ENCODE peak calls at places on chromosomes 4 and X, in four cellular contexts. C, H, G and V are unnamed samples.
A peak's percentile ranks its signal among the peaks of the same experiment; 100 is the strongest.

GRCh38 chrX:100368167-100368566 is 41.9 kb downstream of the PCDH19 start:
- DNase-seq in C (peak; percentile 11), H (peak; percentile 15), G (no peak), V (peak; percentile 0)

GRCh38 chr4:56511098-56511497 is 5.5 kb downstream of the ARL9 start:
- DNase-seq in G (no peak), H (peak; percentile 74), C (no peak), V (peak; percentile 20)

GRCh38 chrX:1093112-1093511 is 119.3 kb downstream of the CRLF2 start:
- DNase-seq in C (no peak), G (no peak), H (no peak), V (no peak)

GRCh38 chr4:30283336-30283735 is 436.8 kb upstream of the PCDH7 start:
- DNase-seq in C (no peak), G (no peak), H (no peak), V (no peak)

GRCh38 chrX:153972368-153973126 is at the start of gene TMEM187:
- DNase-seq in H (peak; percentile 83), C (peak; percentile 89), G (peak; percentile 91), V (peak; percentile 83)

GRCh38 chrX:19602866-19603620 is 87.7 kb upstream of the MAP3K15 start:
- DNase-seq in G (peak; percentile 77), C (peak; percentile 81), H (no peak), V (peak; percentile 62)

GRCh38 chr4:137124278-137124932 is 407.9 kb downstream of the PCDH18 start:
- DNase-seq in H (no peak), C (peak; percentile 84), G (peak; percentile 73), V (peak; percentile 80)

GRCh38 chr4:92328095-92328494 is 24.3 kb downstream of the GRID2 start:
- DNase-seq in H (no peak), G (no peak), C (no peak), V (no peak)

GRCh38 chrX:24676403-24677024 is 17.2 kb upstream of the POLA1 start:
- DNase-seq in H (no peak), C (peak; percentile 15), G (no peak), V (no peak)

GRCh38 chrX:79573760-79574159 is 206.6 kb upstream of the ITM2A start:
- DNase-seq in C (no peak), H (no peak), G (no peak), V (no peak)

GRCh38 chr4:154622598-154622997 is 10.1 kb upstream of the FGG start:
- DNase-seq in G (peak; percentile 50), H (no peak), C (peak; percentile 73), V (peak; percentile 55)

GRCh38 chr4:174080361-174080760 is 203.1 kb downstream of the FBXO8 start:
- DNase-seq in H (no peak), C (peak; percentile 79), G (no peak), V (peak; percentile 93)

GRCh38 chrX:111506826-111507225 is 4.6 kb upstream of the SERTM2 start:
- DNase-seq in H (no peak), G (no peak), C (no peak), V (no peak)

GRCh38 chrX:69109706-69110635 is 55.3 kb downstream of the PJA1 start:
- DNase-seq in G (peak; percentile 29), C (no peak), H (no peak), V (peak; percentile 82)

GRCh38 chrX:115609621-115610020 is 48.6 kb downstream of the PLS3 start:
- DNase-seq in H (no peak), G (no peak), C (no peak), V (no peak)

GRCh38 chrX:150334100-150334499 is 29.0 kb upstream of the MAMLD1 start:
- DNase-seq in C (no peak), G (no peak), H (no peak), V (no peak)

GRCh38 chrX:13369541-13370140 is 49.8 kb upstream of the ATXN3L start:
- DNase-seq in H (no peak), C (no peak), G (no peak), V (no peak)

GRCh38 chr4:38308728-38309315 is 348.6 kb downstream of the PTTG2 start:
- DNase-seq in C (peak; percentile 77), G (peak; percentile 54), H (no peak), V (peak; percentile 42)

GRCh38 chr4:185209031-185209851 is at the start of gene SNX25:
- DNase-seq in C (peak; percentile 65), H (peak; percentile 94), G (peak; percentile 73), V (peak; percentile 76)

GRCh38 chr4:40722576-40723161 is 27.1 kb upstream of the NSUN7 start:
- DNase-seq in H (no peak), G (no peak), C (no peak), V (no peak)

GRCh38 chrX:24928114-24928513 is 87.7 kb downstream of the ARX start:
- DNase-seq in C (no peak), G (no peak), H (no peak), V (no peak)

GRCh38 chrX:107849747-107850478 is 24.2 kb downstream of the MID2 start:
- DNase-seq in H (no peak), C (peak; percentile 14), G (no peak), V (peak; percentile 12)

GRCh38 chr4:16893141-16893571 is 5.3 kb downstream of the LDB2 start:
- DNase-seq in G (peak; percentile 40), H (no peak), C (peak; percentile 16), V (no peak)

GRCh38 chr4:169253904-169254303 is 16.9 kb downstream of the SH3RF1 start:
- DNase-seq in H (no peak), C (peak; percentile 81), G (peak; percentile 92), V (peak; percentile 81)

GRCh38 chr4:124044330-124044729 is 647.7 kb downstream of the SPRY1 start:
- DNase-seq in G (no peak), C (no peak), H (no peak), V (no peak)

GRCh38 chr4:38980903-38981676 is 51.1 kb downstream of the TMEM156 start:
- DNase-seq in G (peak; percentile 85), C (peak; percentile 92), H (no peak), V (peak; percentile 75)

GRCh38 chrX:150913511-150913910 is 15.0 kb upstream of the CD99L2 start:
- DNase-seq in C (peak; percentile 59), G (peak; percentile 14), H (no peak), V (peak; percentile 42)

GRCh38 chrX:1420371-1420770 is 28.5 kb upstream of the SLC25A6 start:
- DNase-seq in G (no peak), C (no peak), H (peak; percentile 14), V (no peak)

GRCh38 chrX:39242187-39242586 is 440.9 kb downstream of the MID1IP1 start:
- DNase-seq in C (peak; percentile 17), H (peak; percentile 24), G (no peak), V (peak; percentile 11)

GRCh38 chr4:54058171-54058570 is 6.2 kb downstream of the CHIC2 start:
- DNase-seq in G (no peak), H (no peak), C (no peak), V (no peak)

GRCh38 chr4:14831447-14831846 is 170.8 kb upstream of the CPEB2 start:
- DNase-seq in H (no peak), C (no peak), G (no peak), V (no peak)

GRCh38 chr4:917466-917865 is 14.7 kb downstream of the GAK start:
- DNase-seq in C (no peak), G (no peak), H (no peak), V (peak; percentile 17)

GRCh38 chr4:7763788-7764187 is 175.9 kb downstream of the AFAP1 start:
- DNase-seq in G (peak; percentile 80), C (peak; percentile 57), H (no peak), V (no peak)

GRCh38 chr4:22870847-22871246 is 178.1 kb downstream of the GBA3 start:
- DNase-seq in G (no peak), H (no peak), C (no peak), V (no peak)

GRCh38 chr4:22874334-22874912 is 181.7 kb downstream of the GBA3 start:
- DNase-seq in H (no peak), C (no peak), G (no peak), V (no peak)

GRCh38 chr4:22873899-22874298 is 181.2 kb downstream of the GBA3 start:
- DNase-seq in G (no peak), C (no peak), H (no peak), V (no peak)

GRCh38 chr4:22869235-22869634 is 176.5 kb downstream of the GBA3 start:
- DNase-seq in G (no peak), H (no peak), C (no peak), V (no peak)
- TF ChIP-seq CTCF in G (no peak), H (no peak), C (no peak), V (no peak)

DNA sequence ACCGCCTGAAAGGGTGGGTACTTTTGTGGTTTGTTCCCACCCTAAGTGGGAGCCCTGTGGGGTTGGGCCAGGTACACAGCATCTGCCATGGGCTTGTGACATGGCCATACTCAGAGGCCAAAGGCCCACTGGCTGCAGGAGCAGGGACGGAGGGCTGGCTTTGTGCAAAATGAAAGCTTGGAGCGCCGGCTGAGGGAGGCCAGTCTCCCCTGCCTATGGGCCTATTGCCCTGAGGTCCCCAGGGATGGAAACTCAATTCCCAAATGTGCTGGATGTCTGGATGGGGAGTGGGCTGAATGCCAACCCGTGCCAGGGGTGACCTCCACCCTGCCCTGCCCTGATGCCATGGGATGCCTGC is 10.8 kb downstream of the ADRA2C start:
- DNase-seq in G (no peak), C (no peak), H (no peak), V (no peak)
- TF ChIP-seq CTCF in G (no peak), C (no peak), H (no peak), V (no peak)

GRCh38 chr4:64326507-64326906 is 82.7 kb downstream of the TECRL start:
- DNase-seq in C (no peak), G (no peak), H (no peak), V (no peak)

GRCh38 chr4:64327237-64327636 is 82.0 kb downstream of the TECRL start:
- DNase-seq in H (no peak), G (no peak), C (no peak), V (no peak)

GRCh38 chr4:64334964-64335363 is 74.3 kb downstream of the TECRL start:
- DNase-seq in G (no peak), H (no peak), C (no peak), V (no peak)

GRCh38 chr4:64330143-64330542 is 79.1 kb downstream of the TECRL start:
- DNase-seq in H (no peak), G (no peak), C (no peak), V (no peak)
- TF ChIP-seq CTCF in H (no peak), G (no peak), C (no peak), V (no peak)

GRCh38 chr4:112673076-112673475 is 36.1 kb downstream of the LARP7 start:
- DNase-seq in H (no peak), G (no peak), C (no peak), V (no peak)
- TF ChIP-seq CTCF in H (no peak), G (no peak), C (no peak), V (no peak)

GRCh38 chrX:44343412-44343942 is at the start of gene EFHC2:
- DNase-seq in H (peak; percentile 47), G (no peak), C (no peak), V (peak; percentile 3)

GRCh38 chrX:44344194-44344593 is 722 bp upstream of the EFHC2 start:
- DNase-seq in C (no peak), G (no peak), H (peak; percentile 14), V (no peak)

GRCh38 chrX:44342866-44343265 is 606 bp downstream of the EFHC2 start:
- DNase-seq in H (no peak), G (no peak), C (no peak), V (no peak)

GRCh38 chrX:44344687-44345086 is 1.2 kb upstream of the EFHC2 start:
- DNase-seq in H (no peak), G (no peak), C (no peak), V (no peak)
- TF ChIP-seq CTCF in H (no peak), G (no peak), C (no peak), V (no peak)

DNA sequence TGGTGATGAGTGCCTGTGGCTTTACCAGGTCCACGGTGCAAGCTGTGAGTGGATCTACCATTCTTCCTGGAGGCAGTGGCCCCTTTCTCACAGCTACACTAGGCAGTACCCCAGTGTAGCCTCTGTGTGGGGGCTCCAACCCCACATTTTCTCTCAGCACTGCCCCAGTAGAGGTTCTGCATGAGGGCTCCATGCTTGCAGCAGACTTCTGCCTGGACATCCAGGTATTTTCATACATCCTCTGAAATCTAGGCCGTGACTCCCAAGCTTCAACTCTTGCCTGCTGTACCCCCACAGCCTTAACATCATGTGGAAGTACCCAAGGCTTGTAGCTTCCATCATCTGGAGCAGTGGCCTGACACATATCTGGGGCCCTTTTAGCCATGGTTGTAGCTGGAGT is 90.1 kb downstream of the SH3BGRL start:
- DNase-seq in C (no peak), G (no peak), H (no peak), V (no peak)
- TF ChIP-seq CTCF in C (no peak), G (no peak), H (no peak), V (no peak)